ENCODE peak calls at places on chromosomes 13 and 19, in six cellular contexts. I is prostate gland, A is B cell, Z is choroid plexus epithelial cell, T is MCF 10A, F is IMR-90. G is an unnamed sample.

GRCh38 chr19:369876-370275 is 25.3 kb upstream of the MIER2 start:
- DNase-seq in T (no peak), Z (no peak), F (no peak), A (no peak), I (no peak), G (no peak)

GRCh38 chr19:14300281-14300680 is 81.0 kb upstream of the ADGRE5 start:
- DNase-seq in T (peak; percentile 13), A (no peak), Z (no peak), I (no peak), F (no peak), G (no peak)

GRCh38 chr19:33040994-33041827 is 23.5 kb downstream of the RHPN2 start:
- DNase-seq in Z (peak; percentile 26), A (no peak), I (no peak), T (peak; percentile 82), F (no peak), G (no peak)

GRCh38 chr13:112705286-112705685 is 15.4 kb downstream of the ATP11A start:
- DNase-seq in A (no peak), T (no peak), I (no peak), F (no peak), Z (no peak), G (no peak)

GRCh38 chr19:11264452-11265176 is 2.3 kb upstream of the DOCK6 start:
- DNase-seq in T (no peak), I (peak; percentile 23), F (no peak), A (no peak), Z (no peak), G (no peak)

GRCh38 chr13:30113983-30114491 is 193.3 kb downstream of the KATNAL1 start:
- DNase-seq in F (no peak), I (no peak), T (peak; percentile 4), Z (no peak), A (no peak), G (no peak)

GRCh38 chr13:25886438-25887214 is 165.2 kb downstream of the SHISA2 start:
- DNase-seq in T (peak; percentile 92), A (no peak), F (peak; percentile 44), I (no peak), Z (peak; percentile 95), G (no peak)

GRCh38 chr13:48596128-48596429 is 57.6 kb upstream of the CYSLTR2 start:
- DNase-seq in F (no peak), T (no peak), I (no peak), Z (no peak), A (no peak), G (no peak)

GRCh38 chr13:113835461-113836274 is 28.2 kb downstream of the GAS6 start:
- DNase-seq in Z (peak; percentile 89), F (peak; percentile 79), A (no peak), T (no peak), I (no peak), G (peak; percentile 82)

GRCh38 chr13:86585826-86586225 is 786.6 kb upstream of the SLITRK6 start:
- DNase-seq in T (peak; percentile 53), A (no peak), F (peak; percentile 93), Z (peak; percentile 95), I (no peak), G (no peak)

GRCh38 chr19:17556995-17557394 is 1.5 kb downstream of the COLGALT1 start:
- DNase-seq in T (no peak), F (no peak), I (no peak), A (no peak), Z (no peak), G (no peak)

GRCh38 chr19:18961767-18962423 is 20.9 kb upstream of the HOMER3 start:
- DNase-seq in A (no peak), F (no peak), I (no peak), T (no peak), Z (no peak), G (no peak)

GRCh38 chr13:113667771-113668490 is 912 bp downstream of the GRK1 start:
- DNase-seq in Z (no peak), A (no peak), I (no peak), F (no peak), T (no peak), G (no peak)

GRCh38 chr13:75935805-75936204 is 299.7 kb downstream of the LMO7 start:
- DNase-seq in A (no peak), F (no peak), Z (no peak), I (no peak), T (no peak), G (no peak)

GRCh38 chr19:35712910-35713845 is 4.6 kb upstream of the KMT2B start:
- DNase-seq in F (no peak), T (no peak), Z (no peak), A (peak; percentile 53), I (no peak), G (no peak)

GRCh38 chr19:45973564-45974338 is at the start of gene NOVA2:
- DNase-seq in A (no peak), F (peak; percentile 36), I (no peak), T (peak; percentile 28), Z (peak; percentile 39), G (no peak)

GRCh38 chr19:52734340-52734892 is 428 bp downstream of the ZNF611 start:
- DNase-seq in I (peak; percentile 12), Z (peak; percentile 10), F (no peak), A (no peak), T (peak; percentile 15), G (no peak)

GRCh38 chr13:36031490-36031889 is 99.7 kb downstream of the DCLK1 start:
- DNase-seq in F (no peak), A (no peak), Z (no peak), I (no peak), T (no peak), G (no peak)

GRCh38 chr19:5228932-5229777 is 111.5 kb downstream of the PTPRS start:
- DNase-seq in I (peak; percentile 20), T (no peak), A (no peak), Z (no peak), F (no peak), G (no peak)

GRCh38 chr19:12727745-12728433 is 4.2 kb upstream of the TNPO2 start:
- DNase-seq in T (no peak), I (no peak), F (no peak), A (no peak), Z (no peak), G (no peak)

GRCh38 chr13:46864941-46865340 is 31.9 kb downstream of the HTR2A start:
- DNase-seq in I (no peak), A (no peak), Z (no peak), F (no peak), T (no peak), G (no peak)

GRCh38 chr19:44777715-44778347 is at the start of gene CBLC:
- DNase-seq in A (no peak), Z (no peak), I (peak; percentile 88), T (peak; percentile 95), F (no peak), G (no peak)
- TF ChIP-seq CTCF in A (no peak), Z (no peak), I (no peak), T (no peak), F (no peak), G (no peak)

DNA sequence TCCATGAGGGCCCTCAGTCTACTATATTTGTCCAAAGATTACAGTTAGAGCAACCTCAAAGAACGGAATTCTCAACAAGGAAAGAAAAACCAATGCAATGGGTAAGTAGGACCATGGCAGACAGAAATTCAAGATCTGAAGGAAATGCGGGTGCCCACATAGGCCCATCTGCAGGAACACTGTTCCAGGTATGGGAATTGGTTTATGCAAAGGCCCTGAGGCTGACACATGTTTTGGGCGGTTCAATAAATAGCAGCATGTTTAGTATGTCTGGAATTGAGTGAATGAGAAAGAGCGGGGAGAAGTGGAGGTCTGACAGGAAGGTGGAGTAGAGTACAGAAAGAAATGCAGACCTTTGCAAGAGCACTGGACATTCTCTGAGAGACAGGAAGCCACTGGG is 164.7 kb upstream of the KLF12 start:
- DNase-seq in A (no peak), I (no peak), Z (no peak), T (no peak), F (no peak), G (no peak)
- TF ChIP-seq CTCF in A (no peak), I (no peak), Z (no peak), T (no peak), F (no peak), G (no peak)

GRCh38 chr19:9917322-9917721 is 19.0 kb downstream of the OLFM2 start:
- DNase-seq in A (no peak), Z (peak; percentile 70), T (peak; percentile 70), F (peak; percentile 60), I (peak; percentile 12), G (peak; percentile 48)
- TF ChIP-seq CTCF in A (no peak), Z (no peak), T (no peak), F (no peak), I (no peak), G (no peak)

GRCh38 chr13:39073983-39074382 is 35.7 kb downstream of the NHLRC3 start:
- DNase-seq in Z (no peak), F (no peak), I (no peak), T (peak; percentile 11), A (no peak), G (no peak)
- TF ChIP-seq CTCF in Z (no peak), F (no peak), I (no peak), T (no peak), A (no peak), G (no peak)

GRCh38 chr19:28731577-28731976 is 481.4 kb downstream of the UQCRFS1 start:
- DNase-seq in A (no peak), Z (no peak), I (no peak), T (no peak), F (no peak), G (no peak)
- TF ChIP-seq CTCF in A (no peak), Z (no peak), I (no peak), T (no peak), F (no peak), G (peak; percentile 32)

GRCh38 chr13:99255241-99255640 is 2.9 kb downstream of the GPR18 start:
- DNase-seq in I (no peak), Z (no peak), T (no peak), A (no peak), F (no peak), G (no peak)
- TF ChIP-seq CTCF in I (no peak), Z (no peak), T (no peak), A (no peak), F (no peak), G (no peak)

GRCh38 chr13:94620286-94620896 is 18.7 kb downstream of the GPR180 start:
- DNase-seq in A (no peak), Z (peak; percentile 72), F (peak; percentile 41), T (peak; percentile 60), I (no peak), G (peak; percentile 18)
- TF ChIP-seq CTCF in A (peak; percentile 69), Z (peak; percentile 85), F (peak; percentile 58), T (peak; percentile 69), I (peak; percentile 27), G (peak; percentile 87)

G was measured in HFFc6.